ENCODE peak calls at places on chromosomes 4 and X, in six cellular contexts. W, M, O, P, X and G are unnamed samples. For H3K27me3, the result is how much of the 10 kb centered on the place peaks cover.

GRCh38 chrX:638482-639131 is 8.0 kb downstream of the SHOX start:
- DNase-seq in W (no peak), M (no peak), O (no peak), P (no peak), X (no peak), G (no peak)

GRCh38 chr4:107736924-107737448 is 17.0 kb upstream of the PAPSS1 start:
- DNase-seq in W (no peak), M (peak), O (peak), P (no peak), X (peak), G (no peak)

GRCh38 chr4:3530663-3531254 is 1.5 kb downstream of the LRPAP1 start:
- DNase-seq in W (no peak), M (no peak), O (no peak), P (no peak), X (peak), G (no peak)

GRCh38 chr4:20723019-20723418 is 22.8 kb downstream of the PACRGL start:
- DNase-seq in W (peak), M (no peak), O (no peak), P (no peak), X (no peak), G (no peak)

GRCh38 chr4:8556341-8557150 is 23.6 kb upstream of the GPR78 start:
- DNase-seq in W (peak), M (no peak), O (no peak), P (no peak), X (no peak), G (no peak)

GRCh38 chr4:37892641-37893040 is 1.8 kb downstream of the TBC1D1 start:
- DNase-seq in W (no peak), M (no peak), O (no peak), P (no peak), X (no peak), G (no peak)

GRCh38 chr4:56127698-56128097 is 179.0 kb downstream of the CEP135 start:
- DNase-seq in W (no peak), M (no peak), O (peak), P (no peak), X (no peak), G (no peak)

GRCh38 chr4:156837625-156838345 is 133.8 kb downstream of the PDGFC start:
- DNase-seq in W (no peak), M (no peak), O (peak), P (no peak), X (no peak), G (no peak)

GRCh38 chr4:955161-955921 is 18.0 kb downstream of the DGKQ start:
- DNase-seq in W (no peak), M (peak), O (no peak), P (no peak), X (no peak), G (no peak)

GRCh38 chr4:73998040-73999011 is at the start of gene CXCL5:
- DNase-seq in W (peak), M (no peak), O (peak), P (peak), X (peak), G (no peak)

GRCh38 chrX:1239681-1240142 is 27.3 kb upstream of the CRLF2 start:
- DNase-seq in W (no peak), M (peak), O (no peak), P (peak), X (no peak), G (peak)

GRCh38 chrX:96386325-96386724 is 298.3 kb upstream of the DIAPH2 start:
- DNase-seq in W (no peak), M (no peak), O (no peak), P (no peak), X (no peak), G (no peak)

GRCh38 chrX:131010186-131010585 is 48.0 kb upstream of the ARHGAP36 start:
- DNase-seq in W (no peak), M (no peak), O (no peak), P (no peak), X (no peak), G (no peak)

GRCh38 chrX:2676794-2677675 is 14.1 kb upstream of the CD99 start:
- DNase-seq in W (no peak), M (no peak), O (peak), P (no peak), X (peak), G (no peak)

GRCh38 chrX:129606918-129607317 is 47.8 kb downstream of the APLN start:
- DNase-seq in W (peak), M (peak), O (peak), P (peak), X (peak), G (no peak)

GRCh38 chr4:181810658-181811057 is 432.5 kb upstream of the TENM3 start:
- DNase-seq in W (no peak), M (no peak), O (no peak), P (no peak), X (no peak), G (no peak)

GRCh38 chrX:130171446-130172126 is at the start of gene RAB33A:
- DNase-seq in W (no peak), M (no peak), O (peak), P (no peak), X (peak), G (no peak)

GRCh38 chrX:106917830-106918500 is 2.2 kb upstream of the CLDN2 start:
- DNase-seq in W (peak), M (peak), O (peak), P (no peak), X (no peak), G (no peak)

GRCh38 chrX:10039821-10040793 is 72.9 kb downstream of the CLDN34 start:
- DNase-seq in W (no peak), M (no peak), O (peak), P (no peak), X (no peak), G (no peak)

GRCh38 chr4:140423106-140423505 is 4.3 kb downstream of the CLGN start:
- DNase-seq in W (no peak), M (no peak), O (peak), P (no peak), X (no peak), G (no peak)

GRCh38 chr4:176753049-176753448 is 39.7 kb downstream of the VEGFC start:
- DNase-seq in W (peak), M (no peak), O (peak), P (no peak), X (no peak), G (no peak)

GRCh38 chr4:166162327-166162726 is 289.3 kb downstream of the TLL1 start:
- DNase-seq in W (no peak), M (no peak), O (no peak), P (no peak), X (no peak), G (no peak)

GRCh38 chrX:39946822-39947221 is 150.9 kb downstream of the BCOR start:
- DNase-seq in W (peak), M (no peak), O (peak), P (no peak), X (no peak), G (no peak)

GRCh38 chr4:143626134-143626859 is 74.2 kb downstream of the FREM3 start:
- DNase-seq in W (peak), M (peak), O (peak), P (peak), X (peak), G (no peak)

GRCh38 chrX:49037883-49038475 is 5.2 kb downstream of the TFE3 start:
- DNase-seq in W (no peak), M (no peak), O (peak), P (no peak), X (no peak), G (no peak)

GRCh38 chr4:147581601-147582350 is 35.4 kb upstream of the TMEM184C start:
- DNase-seq in W (peak), M (no peak), O (peak), P (no peak), X (no peak), G (no peak)

GRCh38 chr4:103634236-103634635 is 85.5 kb downstream of the TACR3 start:
- DNase-seq in W (no peak), M (no peak), O (no peak), P (no peak), X (no peak), G (no peak)
- TF ChIP-seq CTCF in W (no peak), M (no peak), O (no peak), P (no peak), X (peak), G (peak)

GRCh38 chrX:19682712-19683331 is 167.5 kb upstream of the MAP3K15 start:
- DNase-seq in W (peak), M (peak), O (peak), P (peak), X (peak), G (no peak)

GRCh38 chrX:19678941-19679340 is 163.6 kb upstream of the MAP3K15 start:
- DNase-seq in W (no peak), M (no peak), O (no peak), P (no peak), X (no peak), G (no peak)

GRCh38 chrX:19679787-19680186 is 164.5 kb upstream of the MAP3K15 start:
- DNase-seq in W (no peak), M (no peak), O (no peak), P (no peak), X (no peak), G (no peak)

GRCh38 chrX:19683358-19683757 is 168.1 kb upstream of the MAP3K15 start:
- DNase-seq in W (no peak), M (no peak), O (no peak), P (no peak), X (no peak), G (no peak)

DNA sequence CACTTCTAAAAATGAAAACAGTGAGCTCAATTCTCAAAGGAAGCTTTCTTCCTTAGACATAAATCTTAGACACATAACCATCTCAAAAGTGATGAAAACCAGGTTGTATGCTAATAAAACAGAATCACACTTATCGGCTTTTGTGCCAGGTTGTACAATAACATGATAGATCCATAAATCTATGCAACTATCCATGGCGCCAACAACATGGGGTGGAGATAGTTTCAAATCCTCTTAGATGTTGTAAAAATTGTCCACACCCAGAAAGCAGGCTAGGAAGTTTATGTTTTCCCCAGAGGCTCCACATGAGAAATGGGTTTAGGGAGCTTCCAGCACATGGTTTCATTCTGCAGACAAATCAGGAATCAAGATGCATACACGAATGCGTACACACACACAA is 165.3 kb upstream of the MAP3K15 start:
- DNase-seq in W (no peak), M (no peak), O (no peak), P (no peak), X (no peak), G (no peak)
- H3K27ac ChIP-seq in W (no peak), M (no peak), O (no peak), P (no peak), X (no peak), G (no peak)

GRCh38 chr4:7191546-7192251 is 639 bp upstream of the SORCS2 start:
- DNase-seq in W (no peak), M (no peak), O (no peak), P (no peak), X (no peak), G (no peak)
- H3K27me3 ChIP-seq in W (under half), M (under half), O (under half), P (under half), X (half or more), G (under half)

DNA sequence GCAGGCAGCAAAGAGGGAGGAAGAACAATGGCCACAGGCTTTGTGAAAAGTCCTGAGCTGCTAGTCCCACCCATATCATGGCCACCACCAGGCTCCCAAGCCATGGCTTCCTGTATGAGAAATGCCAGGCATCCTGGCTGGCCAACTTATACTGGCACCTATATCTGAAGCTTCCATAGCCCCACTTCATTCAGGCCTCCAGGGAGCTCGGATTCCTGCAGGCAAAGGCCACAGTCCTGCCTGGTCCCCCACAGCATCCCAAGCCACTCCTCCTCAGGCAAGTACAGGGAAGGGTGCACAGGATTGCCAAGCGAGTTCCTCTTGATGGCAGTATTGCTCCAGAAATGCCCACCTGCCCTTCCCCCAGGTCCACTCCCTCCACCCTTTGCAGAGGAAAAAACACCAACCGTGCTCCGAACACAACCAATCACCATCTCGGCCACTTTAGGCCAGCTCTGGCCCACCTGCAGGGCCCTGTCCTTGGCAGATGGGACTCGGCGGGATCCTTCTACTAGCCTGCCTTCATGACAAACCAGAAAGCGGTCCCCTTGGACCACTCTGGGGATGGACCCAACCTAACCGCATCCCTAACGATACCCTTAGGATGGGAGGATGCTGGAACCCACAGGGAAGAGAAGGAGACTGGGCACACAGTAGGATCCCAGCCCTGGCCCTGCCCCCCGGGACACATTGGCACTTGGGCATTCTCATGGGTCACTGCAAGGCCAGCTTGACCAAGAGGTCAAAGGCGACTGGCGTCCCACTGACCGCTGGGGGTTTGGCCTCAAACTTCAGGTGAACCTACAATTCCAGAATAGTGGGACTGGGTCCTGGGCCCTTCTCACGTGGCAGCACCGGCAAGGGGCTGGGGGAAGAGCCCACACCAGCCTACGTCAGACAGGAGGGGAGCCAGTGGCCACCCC is 220.4 kb upstream of the AGTR2 start:
- DNase-seq in W (no peak), M (peak), O (no peak), P (no peak), X (no peak), G (no peak)
- TF ChIP-seq CTCF in W (no peak), M (peak), O (no peak), P (no peak), X (no peak), G (no peak)

GRCh38 chrX:147737690-147738089 is 174.0 kb upstream of the FMR1 start:
- DNase-seq in W (no peak), M (no peak), O (no peak), P (no peak), X (no peak), G (no peak)
- H3K27ac ChIP-seq in W (no peak), M (no peak), O (no peak), P (no peak), X (no peak), G (no peak)

GRCh38 chr4:152937535-152938236 is 1.6 kb downstream of the FHDC1 start:
- DNase-seq in W (no peak), M (no peak), O (peak), P (no peak), X (peak), G (no peak)

GRCh38 chr4:152937280-152937534 is 1.1 kb downstream of the FHDC1 start:
- DNase-seq in W (no peak), M (no peak), O (no peak), P (no peak), X (no peak), G (no peak)

GRCh38 chr4:152935138-152935537 is 985 bp upstream of the FHDC1 start:
- DNase-seq in W (no peak), M (no peak), O (no peak), P (no peak), X (peak), G (no peak)

GRCh38 chr4:152936446-152937279 is 540 bp downstream of the FHDC1 start:
- DNase-seq in W (no peak), M (no peak), O (no peak), P (no peak), X (peak), G (peak)

DNA sequence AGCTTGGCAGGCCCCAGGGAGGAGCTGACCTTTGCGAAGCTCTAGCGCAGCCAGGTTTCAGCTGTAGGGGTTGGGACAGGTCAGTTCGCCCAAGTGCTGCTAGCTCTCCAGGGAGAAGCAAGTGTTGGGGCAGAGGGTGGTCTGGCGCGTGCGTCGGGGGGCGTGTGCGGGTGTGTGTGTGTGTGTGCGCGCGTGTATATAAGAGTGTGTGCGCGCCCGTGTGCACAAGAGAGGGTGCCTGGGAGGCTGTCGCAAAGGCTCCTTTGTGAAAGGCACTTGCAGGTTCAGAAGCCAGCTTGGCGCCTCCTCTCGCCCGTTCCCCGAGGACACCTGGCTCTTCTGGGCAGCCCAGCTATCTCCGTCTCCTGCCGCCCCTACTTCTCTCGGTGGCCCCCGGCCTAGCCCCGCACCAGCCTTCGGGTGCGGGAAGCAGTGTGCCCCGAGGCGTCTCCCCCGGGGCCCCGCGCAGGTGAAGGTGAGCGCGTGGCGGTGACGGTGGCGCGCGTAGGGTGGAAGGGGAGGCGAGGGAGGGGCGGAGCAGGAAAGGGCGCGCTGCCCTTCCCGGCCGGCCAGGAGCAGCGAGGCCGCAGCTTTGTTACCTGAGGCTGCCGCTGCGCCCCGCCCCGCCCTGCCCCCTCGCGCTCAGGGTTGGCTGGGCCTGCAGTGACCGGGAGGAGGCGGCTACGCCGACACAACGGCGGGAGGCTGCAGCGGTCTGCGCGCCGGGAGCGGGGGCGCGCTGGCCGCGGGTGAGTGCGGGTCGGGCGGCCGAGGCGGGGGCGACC is at the start of gene FHDC1:
- DNase-seq in W (no peak), M (no peak), O (no peak), P (no peak), X (peak), G (peak)
- H3K27me3 ChIP-seq in W (under half), M (under half), O (under half), P (under half), X (under half), G (under half)

DNA sequence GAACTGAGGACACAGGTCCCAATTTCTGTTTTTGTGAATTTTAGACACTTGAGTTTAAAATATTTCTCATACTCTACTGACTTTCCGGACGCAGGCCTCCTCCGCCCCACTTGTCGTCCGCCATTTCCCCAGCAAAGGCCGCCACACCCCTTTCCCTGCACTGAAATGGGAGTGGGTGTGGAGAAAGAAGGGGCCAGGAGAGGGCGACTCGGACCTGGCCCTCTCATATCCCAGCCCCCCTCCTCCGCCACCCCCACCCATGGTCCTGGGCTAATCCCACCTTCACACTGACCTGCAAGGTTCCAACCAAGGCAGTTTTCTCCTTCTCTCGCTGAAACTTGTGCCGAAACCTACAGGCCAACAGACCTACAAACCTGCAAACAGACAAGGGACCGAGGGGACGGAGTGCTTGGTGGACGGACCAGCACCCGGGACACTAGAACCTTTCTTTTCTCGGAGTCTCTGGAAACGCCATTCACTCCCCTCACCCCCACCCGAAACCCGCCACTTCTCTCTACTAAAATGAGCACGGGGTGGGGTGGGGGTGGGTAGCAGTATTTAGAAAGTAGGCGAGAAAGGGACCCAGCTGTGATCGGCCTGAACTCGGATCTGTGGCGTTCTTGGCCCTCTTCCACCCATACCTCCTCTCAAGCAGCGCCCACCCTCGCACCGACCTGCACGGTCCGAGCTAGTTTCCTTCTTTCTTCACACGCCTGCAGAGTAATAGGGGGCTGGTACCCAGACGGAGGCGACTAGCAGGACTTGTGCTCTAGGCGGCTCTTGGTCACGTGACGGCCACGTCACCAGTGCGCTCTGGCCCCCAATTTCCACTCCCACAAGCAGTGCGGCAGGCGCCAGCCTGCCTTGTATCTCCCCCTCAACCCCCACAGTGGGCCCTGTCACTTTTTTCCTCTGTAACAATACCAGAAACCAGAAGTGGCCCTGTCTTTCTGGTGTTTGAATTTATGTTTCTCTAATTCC is at the start of gene ARMCX6:
- DNase-seq in W (peak), M (peak), O (peak), P (peak), X (peak), G (no peak)
- TF ChIP-seq CTCF in W (peak), M (peak), O (peak), P (peak), X (peak), G (peak)

GRCh38 chr4:105765690-105766407 is 57.3 kb downstream of the GSTCD start:
- DNase-seq in W (peak), M (peak), O (peak), P (no peak), X (peak), G (no peak)
- H3K27ac ChIP-seq in W (peak), M (no peak), O (no peak), P (no peak), X (no peak), G (no peak)

DNA sequence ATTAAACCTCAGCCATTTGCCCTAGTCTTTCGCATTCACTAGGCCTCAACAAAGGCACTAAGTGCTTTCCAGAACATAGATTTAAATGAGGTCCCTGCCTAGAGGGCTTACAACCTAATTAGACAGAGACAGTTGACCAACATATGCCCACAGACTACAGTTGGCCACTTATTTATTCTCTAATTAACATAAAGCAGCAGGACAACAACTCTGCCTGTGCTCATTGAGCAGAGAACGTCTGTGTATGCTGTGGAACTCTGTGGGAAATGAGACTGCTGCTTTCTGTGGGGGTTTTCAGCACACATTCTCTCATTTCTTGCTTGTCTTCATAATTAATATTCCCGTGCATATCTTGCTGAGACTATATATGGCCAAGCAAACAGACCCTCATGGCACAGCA is 303.1 kb upstream of the TACR3 start:
- DNase-seq in W (no peak), M (no peak), O (no peak), P (no peak), X (no peak), G (no peak)
- H3K27me3 ChIP-seq in W (under half), M (under half), O (under half), P (under half), X (under half), G (under half)